ENCODE peak calls at places on chromosome 18, in four cellular contexts. I, V, S and Z are unnamed samples.
A peak's percentile ranks its signal among the peaks of the same experiment; 100 is the strongest.

GRCh38 chr18:61770279-61770678 is 122.5 kb downstream of the RNF152 start:
- ATAC-seq in S (no peak), I (no peak), V (no peak), Z (no peak)

GRCh38 chr18:12765127-12765526 is 62.3 kb downstream of the PSMG2 start:
- ATAC-seq in S (no peak), I (no peak), V (no peak), Z (peak; percentile 24)

GRCh38 chr18:35076126-35076525 is 34.9 kb downstream of the MAPRE2 start:
- ATAC-seq in V (no peak), S (no peak), I (no peak), Z (no peak)

GRCh38 chr18:41004320-41004719 is 950.7 kb upstream of the PIK3C3 start:
- ATAC-seq in I (no peak), S (no peak), V (no peak), Z (no peak)

GRCh38 chr18:48833701-48834394 is 116.9 kb downstream of the SMAD7 start:
- ATAC-seq in V (no peak), S (peak; percentile 84), I (peak; percentile 77), Z (peak; percentile 88)

GRCh38 chr18:13028869-13029268 is 37.7 kb downstream of the CEP192 start:
- ATAC-seq in S (no peak), I (no peak), V (peak; percentile 28), Z (no peak)

GRCh38 chr18:79393626-79394401 is 1.9 kb upstream of the NFATC1 start:
- ATAC-seq in V (peak; percentile 71), I (peak; percentile 8), S (peak; percentile 18), Z (peak; percentile 35)

GRCh38 chr18:986552-986951 is 81.9 kb downstream of the ADCYAP1 start:
- ATAC-seq in V (no peak), I (no peak), S (no peak), Z (no peak)

GRCh38 chr18:25231327-25231691 is 120.7 kb downstream of the ZNF521 start:
- ATAC-seq in V (no peak), I (no peak), S (no peak), Z (no peak)

GRCh38 chr18:64380117-64380516 is 231.2 kb upstream of the LINC00305 start:
- ATAC-seq in I (no peak), S (no peak), V (no peak), Z (peak; percentile 86)

GRCh38 chr18:57767259-57768050 is 35.7 kb downstream of the ATP8B1 start:
- ATAC-seq in V (no peak), I (no peak), S (no peak), Z (no peak)

GRCh38 chr18:58808349-58808748 is 56.3 kb upstream of the ZNF532 start:
- ATAC-seq in S (no peak), V (no peak), I (no peak), Z (no peak)

GRCh38 chr18:39523281-39523680 is 1957.7 kb upstream of the CELF4 start:
- ATAC-seq in I (no peak), S (no peak), V (no peak), Z (no peak)

GRCh38 chr18:24319757-24320156 is 77.9 kb downstream of the OSBPL1A start:
- ATAC-seq in V (no peak), I (no peak), S (no peak), Z (no peak)

GRCh38 chr18:71047882-71048281 is 759.0 kb downstream of the SOCS6 start:
- ATAC-seq in I (no peak), S (no peak), V (no peak), Z (no peak)

GRCh38 chr18:44911773-44912172 is 231.1 kb downstream of the SETBP1 start:
- ATAC-seq in I (no peak), S (no peak), V (no peak), Z (peak; percentile 74)

GRCh38 chr18:8478166-8478967 is 130.9 kb upstream of the RAB12 start:
- ATAC-seq in I (peak; percentile 68), V (no peak), S (peak; percentile 74), Z (peak; percentile 72)

GRCh38 chr18:3819933-3820332 is 370.0 kb downstream of the TGIF1 start:
- ATAC-seq in S (no peak), I (no peak), V (no peak), Z (no peak)

GRCh38 chr18:48393170-48393569 is 16.0 kb downstream of the ZBTB7C start:
- ATAC-seq in V (no peak), S (no peak), I (no peak), Z (no peak)

GRCh38 chr18:36856815-36857214 is 27.9 kb downstream of the KIAA1328 start:
- ATAC-seq in S (no peak), V (no peak), I (no peak), Z (no peak)

GRCh38 chr18:35871337-35871736 is 101.1 kb upstream of the RMP24 start:
- ATAC-seq in I (no peak), V (no peak), S (no peak), Z (no peak)

GRCh38 chr18:51135361-51135760 is 62.1 kb downstream of the MEX3C start:
- ATAC-seq in V (no peak), S (no peak), I (no peak), Z (no peak)

GRCh38 chr18:31998880-31999279 is 19.7 kb upstream of the RNF125 start:
- ATAC-seq in S (no peak), V (no peak), I (no peak), Z (no peak)

GRCh38 chr18:59921384-59921891 is 21.6 kb downstream of the PMAIP1 start:
- ATAC-seq in I (peak; percentile 71), S (peak; percentile 89), V (no peak), Z (peak; percentile 80)

GRCh38 chr18:46555724-46556123 is 101.3 kb downstream of the LOXHD1 start:
- ATAC-seq in S (peak; percentile 61), I (peak; percentile 49), V (peak; percentile 73), Z (no peak)

GRCh38 chr18:5983479-5983878 is 88.2 kb upstream of the TMEM200C start:
- ATAC-seq in V (peak; percentile 61), I (no peak), S (no peak), Z (no peak)

GRCh38 chr18:49656098-49656591 is 94.3 kb downstream of the LIPG start:
- ATAC-seq in S (no peak), V (no peak), I (peak; percentile 39), Z (no peak)

GRCh38 chr18:63831080-63831788 is 56.0 kb downstream of the SERPINB7 start:
- ATAC-seq in S (peak; percentile 71), I (no peak), V (no peak), Z (peak; percentile 50)

GRCh38 chr18:36786686-36787085 is 42.1 kb downstream of the TPGS2 start:
- ATAC-seq in S (no peak), V (peak; percentile 82), I (no peak), Z (no peak)

GRCh38 chr18:50870138-50870845 is 8.6 kb upstream of the ME2 start:
- ATAC-seq in V (no peak), I (no peak), S (no peak), Z (no peak)

GRCh38 chr18:57744211-57744694 is 58.9 kb downstream of the ATP8B1 start:
- ATAC-seq in I (no peak), V (no peak), S (no peak), Z (no peak)

GRCh38 chr18:67041334-67041733 is 437.4 kb upstream of the CDH19 start:
- ATAC-seq in V (no peak), S (no peak), I (no peak), Z (no peak)

GRCh38 chr18:9683418-9684396 is 24.4 kb upstream of the RAB31 start:
- ATAC-seq in V (peak; percentile 77), S (peak; percentile 37), I (no peak), Z (no peak)

GRCh38 chr18:5510109-5510846 is 33.5 kb downstream of the EPB41L3 start:
- ATAC-seq in S (no peak), V (no peak), I (no peak), Z (no peak)

GRCh38 chr18:13578400-13578799 is 148.0 kb downstream of the FAM210A start:
- ATAC-seq in I (no peak), S (no peak), V (no peak), Z (peak; percentile 49)

GRCh38 chr18:32753656-32754221 is 19.1 kb downstream of the KLHL14 start:
- ATAC-seq in I (no peak), V (no peak), S (no peak), Z (no peak)